ENCODE peak calls at places on chromosome 9, in ten cellular contexts. D, Z, S, C, I, H, R, E, J and B are unnamed samples.

GRCh38 chr9:14341437-14342133 is 27.6 kb upstream of the NFIB start:
- DNase-seq in D (no peak), Z (no peak), S (no peak), C (no peak), I (no peak), H (no peak), R (no peak), E (no peak), J (no peak), B (no peak)

GRCh38 chr9:99172129-99173091 is 49.3 kb downstream of the ALG2 start:
- DNase-seq in D (no peak), Z (no peak), S (no peak), C (no peak), I (no peak), H (no peak), R (no peak), E (no peak), J (no peak), B (no peak)

GRCh38 chr9:87812375-87813118 is 70.1 kb upstream of the SPATA31E1 start:
- DNase-seq in D (peak), Z (no peak), S (no peak), C (no peak), I (peak), H (no peak), R (peak), E (no peak), J (no peak), B (no peak)

GRCh38 chr9:18849186-18849724 is 183.8 kb downstream of the SAXO1 start:
- DNase-seq in D (no peak), Z (no peak), S (no peak), C (no peak), I (no peak), H (no peak), R (no peak), E (no peak), J (no peak), B (no peak)

GRCh38 chr9:135218331-135219225 is 131.1 kb downstream of the OLFM1 start:
- DNase-seq in D (peak), Z (no peak), S (no peak), C (peak), I (no peak), H (no peak), R (no peak), E (no peak), J (no peak), B (no peak)

GRCh38 chr9:104882574-104882973 is 45.4 kb downstream of the ABCA1 start:
- DNase-seq in D (no peak), Z (no peak), S (no peak), C (no peak), I (no peak), H (no peak), R (no peak), E (no peak), J (no peak), B (no peak)

GRCh38 chr9:77917800-77918199 is 113.8 kb downstream of the GNAQ start:
- DNase-seq in D (no peak), Z (no peak), S (no peak), C (no peak), I (no peak), H (no peak), R (no peak), E (no peak), J (no peak), B (no peak)

GRCh38 chr9:133607976-133608375 is 1.2 kb downstream of the FAM163B start:
- DNase-seq in D (no peak), Z (no peak), S (no peak), C (no peak), I (no peak), H (no peak), R (no peak), E (no peak), J (no peak), B (no peak)

GRCh38 chr9:91214086-91214485 is 147.6 kb downstream of the AUH start:
- DNase-seq in D (no peak), Z (no peak), S (no peak), C (no peak), I (no peak), H (no peak), R (no peak), E (no peak), J (no peak), B (no peak)

GRCh38 chr9:123407537-123407828 is 51.5 kb downstream of the CRB2 start:
- DNase-seq in D (peak), Z (no peak), S (no peak), C (no peak), I (no peak), H (no peak), R (no peak), E (no peak), J (no peak), B (no peak)

GRCh38 chr9:137161558-137162483 is 8.0 kb downstream of the LRRC26 start:
- DNase-seq in D (peak), Z (no peak), S (no peak), C (no peak), I (no peak), H (no peak), R (no peak), E (no peak), J (no peak), B (no peak)

GRCh38 chr9:9498147-9498546 is 1114.7 kb downstream of the PTPRD start:
- DNase-seq in D (no peak), Z (no peak), S (no peak), C (no peak), I (no peak), H (no peak), R (no peak), E (no peak), J (no peak), B (no peak)

GRCh38 chr9:74528207-74528606 is 31.1 kb downstream of the RORB start:
- DNase-seq in D (no peak), Z (no peak), S (no peak), C (no peak), I (no peak), H (no peak), R (no peak), E (no peak), J (no peak), B (no peak)

GRCh38 chr9:63728287-63728686 is 1556.7 kb downstream of the FOXD4L5 start:
- DNase-seq in D (no peak), Z (no peak), S (no peak), C (no peak), I (no peak), H (no peak), R (no peak), E (no peak), J (no peak), B (no peak)

GRCh38 chr9:87181670-87182069 is 234.4 kb upstream of the GAS1 start:
- DNase-seq in D (no peak), Z (no peak), S (no peak), C (no peak), I (no peak), H (no peak), R (no peak), E (no peak), J (no peak), B (no peak)

GRCh38 chr9:37574996-37575395 is 1.2 kb downstream of the FBXO10 start:
- DNase-seq in D (peak), Z (no peak), S (no peak), C (no peak), I (no peak), H (no peak), R (no peak), E (no peak), J (no peak), B (no peak)